ENCODE peak calls at places on chromosome 17, in eight cellular contexts. G is heart right ventricle; O is upper lobe of left lung; B is CD4-positive, alpha-beta T cell; M is ascending aorta; Q is adrenal gland; H is gastrocnemius medialis; C is CD4-positive, CD25-positive, alpha-beta regulatory T cell. U is an unnamed sample.

GRCh38 chr17:4483012-4483840 is 15.5 kb upstream of the SPNS2 start:
- DNase-seq in M (no peak), Q (no peak), G (peak), B (no peak), O (no peak), C (no peak), H (no peak), U (no peak)

GRCh38 chr17:40283662-40284061 is 4.0 kb upstream of the CDC6 start:
- DNase-seq in G (no peak), Q (no peak), C (no peak), O (no peak), M (no peak), H (no peak), B (no peak), U (no peak)

GRCh38 chr17:28484296-28484695 is 10.9 kb downstream of the SLC13A2 start:
- DNase-seq in C (no peak), B (no peak), H (no peak), O (no peak), Q (no peak), M (no peak), G (no peak), U (no peak)

GRCh38 chr17:35849469-35850348 is 19.0 kb downstream of the HEATR9 start:
- DNase-seq in H (no peak), M (no peak), C (peak), G (no peak), Q (peak), B (peak), O (no peak), U (no peak)

GRCh38 chr17:38322156-38322779 is 21.5 kb downstream of the GPR179 start:
- DNase-seq in B (peak), O (no peak), C (peak), Q (peak), M (no peak), H (no peak), G (peak), U (no peak)

GRCh38 chr17:7651097-7651958 is 602 bp downstream of the ATP1B2 start:
- DNase-seq in B (no peak), Q (no peak), C (no peak), M (no peak), G (peak), O (peak), H (no peak), U (no peak)

GRCh38 chr17:76820523-76820922 is 47.7 kb upstream of the MGAT5B start:
- DNase-seq in G (no peak), M (no peak), O (no peak), B (no peak), Q (no peak), H (no peak), C (no peak), U (no peak)

GRCh38 chr17:61488878-61489718 is 36.9 kb downstream of the TBX4 start:
- DNase-seq in O (no peak), Q (no peak), H (no peak), B (no peak), M (no peak), G (no peak), C (no peak), U (no peak)

GRCh38 chr17:76003915-76004314 is 3.3 kb downstream of the CDK3 start:
- DNase-seq in O (no peak), C (no peak), G (no peak), H (peak), Q (no peak), M (no peak), B (no peak), U (no peak)

GRCh38 chr17:58336456-58337094 is 8.0 kb upstream of the TSPOAP1 start:
- DNase-seq in M (no peak), C (no peak), B (no peak), Q (peak), G (no peak), O (no peak), H (no peak), U (peak)

GRCh38 chr17:27848941-27849340 is 44.2 kb downstream of the LYRM9 start:
- DNase-seq in G (no peak), M (no peak), Q (no peak), H (no peak), B (no peak), C (no peak), O (no peak), U (no peak)

DNA sequence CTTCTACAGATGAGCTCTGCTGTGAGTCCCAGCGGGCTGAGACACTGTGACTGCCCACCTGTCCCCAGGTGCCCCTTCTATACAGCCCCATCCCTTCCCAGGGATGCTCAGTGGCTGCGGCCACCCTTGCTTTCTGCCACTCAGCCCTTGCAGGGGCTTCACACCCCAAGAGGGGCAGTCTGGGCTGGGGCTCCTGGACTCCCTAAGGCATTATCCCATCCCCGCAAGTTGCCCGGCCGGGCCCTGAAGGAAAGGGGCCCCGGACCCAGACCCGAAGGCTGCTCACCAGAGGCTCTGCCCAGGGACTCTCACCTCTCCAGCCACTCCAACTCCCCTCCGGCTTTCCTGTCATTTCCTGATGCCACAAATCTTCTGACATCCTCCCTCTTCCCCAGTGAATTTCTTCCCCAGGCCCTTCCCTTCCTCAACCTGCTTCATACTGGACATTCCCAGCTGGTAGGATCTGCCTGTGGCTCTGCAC is 88.5 kb upstream of the TOB1 start:
- DNase-seq in B (no peak), C (no peak), O (no peak), Q (no peak), M (no peak), G (no peak), H (no peak), U (peak)
- H3K27ac ChIP-seq in B (no peak), C (no peak), O (no peak), Q (peak), M (peak), G (peak), H (peak), U (peak)

DNA sequence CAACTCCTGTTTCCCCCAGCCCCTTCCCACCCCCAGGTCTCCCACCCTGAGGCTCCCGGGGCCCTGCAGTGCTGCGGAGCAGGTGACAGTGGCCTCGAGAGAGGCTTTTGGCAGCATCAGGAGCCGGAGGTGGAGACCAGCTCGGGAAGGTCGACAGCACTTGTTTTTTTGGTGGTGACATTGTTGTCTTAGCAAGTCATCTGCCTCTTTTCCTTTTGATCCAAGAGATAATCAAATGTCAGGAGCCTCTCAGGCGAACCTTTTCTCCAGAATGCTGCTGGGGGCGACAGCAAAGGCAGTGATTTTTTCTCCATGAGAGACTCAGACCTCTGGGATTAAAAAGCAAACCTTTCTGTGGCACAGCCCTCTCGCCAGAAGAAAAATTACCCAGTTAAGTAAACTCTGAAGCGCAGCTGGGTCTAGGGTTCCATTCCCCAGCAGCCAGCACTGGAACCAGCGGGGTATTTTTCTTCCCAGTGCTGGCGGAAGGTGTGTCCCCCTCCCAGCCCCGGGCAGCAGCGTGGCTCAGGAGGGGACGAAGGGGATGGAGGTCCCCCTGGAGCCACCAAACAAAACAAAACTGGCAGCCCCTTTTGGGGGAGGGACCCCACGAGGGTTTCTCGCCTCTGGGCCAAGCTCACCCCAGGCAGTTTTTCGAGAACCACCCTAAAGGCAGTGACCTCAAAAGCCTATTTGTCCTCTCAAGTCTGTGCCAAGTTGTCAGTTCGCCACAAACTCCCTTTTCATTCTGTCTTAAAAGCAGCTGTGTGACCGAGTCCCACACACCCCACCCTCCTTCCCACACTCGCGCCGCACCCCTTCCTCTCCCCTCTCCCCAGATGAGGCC is 37.1 kb downstream of the GRIN2C start:
- DNase-seq in C (no peak), H (no peak), B (no peak), Q (no peak), O (no peak), M (no peak), G (peak), U (no peak)
- H3K27ac ChIP-seq in C (no peak), H (no peak), B (no peak), Q (no peak), O (no peak), M (no peak), G (peak), U (peak)

GRCh38 chr17:47853616-47854015 is 2.7 kb upstream of the SP6 start:
- DNase-seq in G (no peak), H (no peak), Q (no peak), B (no peak), O (no peak), M (no peak), C (no peak), U (no peak)

GRCh38 chr17:47852113-47852949 is 1.4 kb upstream of the SP6 start:
- DNase-seq in C (no peak), Q (no peak), M (no peak), H (no peak), B (no peak), O (no peak), G (no peak), U (no peak)

GRCh38 chr17:47850373-47850691 is 631 bp downstream of the SP6 start:
- DNase-seq in H (no peak), O (no peak), Q (no peak), B (no peak), G (no peak), C (no peak), M (no peak), U (no peak)

GRCh38 chr17:47851764-47852112 is 775 bp upstream of the SP6 start:
- DNase-seq in Q (no peak), H (no peak), C (no peak), G (no peak), M (no peak), O (no peak), B (no peak), U (no peak)

GRCh38 chr17:47850692-47851573 is at the start of gene SP6:
- DNase-seq in C (peak), Q (peak), H (no peak), B (peak), O (peak), G (peak), M (no peak), U (no peak)
- H3K27ac ChIP-seq in C (no peak), Q (no peak), H (no peak), B (no peak), O (peak), G (no peak), M (no peak), U (peak)

DNA sequence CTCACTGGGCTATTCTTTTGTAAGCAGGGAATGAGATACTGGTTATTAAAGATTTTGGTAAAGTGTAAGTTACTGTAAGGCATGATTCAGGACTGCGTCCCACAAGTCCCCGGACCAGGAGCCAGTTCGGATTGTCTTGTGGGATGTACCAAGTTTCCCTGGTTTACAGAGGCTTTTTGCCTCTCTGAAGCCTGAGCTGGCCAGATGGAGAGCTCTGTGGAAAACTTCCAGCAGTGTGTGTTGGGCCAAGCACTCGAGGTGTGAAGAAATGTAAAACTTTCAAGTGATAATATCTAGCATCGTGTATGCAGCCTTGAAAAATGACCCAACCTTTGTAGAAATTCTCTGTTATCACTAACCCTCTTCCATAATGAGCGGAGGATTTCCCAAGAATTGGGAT is 2.4 kb downstream of the EPN2 start:
- DNase-seq in O (no peak), C (no peak), G (peak), M (no peak), Q (no peak), B (no peak), H (no peak), U (no peak)
- H3K27ac ChIP-seq in O (peak), C (no peak), G (peak), M (no peak), Q (no peak), B (no peak), H (peak), U (peak)

GRCh38 chr17:29682054-29682453 is 59.3 kb upstream of the CORO6 start:
- DNase-seq in G (no peak), H (no peak), M (no peak), C (no peak), Q (no peak), B (no peak), O (no peak), U (no peak)
- H3K27ac ChIP-seq in G (peak), H (peak), M (no peak), C (no peak), Q (no peak), B (no peak), O (peak), U (no peak)

GRCh38 chr17:10757067-10757466 is 27.2 kb upstream of the TMEM220 start:
- DNase-seq in M (no peak), O (peak), C (no peak), Q (no peak), H (peak), G (no peak), B (no peak), U (no peak)

GRCh38 chr17:10756604-10757003 is 26.8 kb upstream of the TMEM220 start:
- DNase-seq in B (no peak), M (no peak), Q (no peak), O (no peak), H (peak), C (no peak), G (no peak), U (no peak)

GRCh38 chr17:10754861-10755591 is 25.2 kb upstream of the TMEM220 start:
- DNase-seq in H (no peak), Q (no peak), G (no peak), M (no peak), B (no peak), C (no peak), O (no peak), U (no peak)

GRCh38 chr17:10755592-10756127 is 25.8 kb upstream of the TMEM220 start:
- DNase-seq in O (peak), H (no peak), Q (no peak), B (no peak), G (no peak), M (no peak), C (no peak), U (no peak)

DNA sequence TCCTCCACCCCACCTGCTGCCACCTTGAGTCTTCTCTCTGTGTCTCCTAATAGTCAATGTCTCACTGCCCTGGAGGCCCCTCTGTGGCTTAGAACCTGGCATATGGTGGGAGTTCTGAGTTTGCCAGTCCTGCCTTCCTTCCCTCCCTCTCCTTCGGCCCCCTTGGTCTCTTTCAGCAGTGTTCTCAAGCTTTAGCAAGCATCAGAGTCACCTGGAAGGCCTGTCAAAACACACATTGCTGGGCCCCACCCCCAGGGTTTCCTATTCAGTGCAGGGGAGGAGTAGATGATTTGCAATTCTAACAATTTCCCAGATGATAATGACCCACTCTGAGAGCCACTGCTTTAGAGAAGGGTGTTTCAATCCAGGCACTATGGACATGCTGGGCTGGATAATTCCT is 26.3 kb upstream of the TMEM220 start:
- DNase-seq in C (no peak), H (no peak), Q (no peak), B (no peak), G (no peak), O (no peak), M (no peak), U (no peak)
- H3K27ac ChIP-seq in C (no peak), H (no peak), Q (no peak), B (no peak), G (no peak), O (no peak), M (no peak), U (no peak)

GRCh38 chr17:77914440-77915254 is 43.9 kb upstream of the TNRC6C start:
- DNase-seq in Q (no peak), O (no peak), G (no peak), B (no peak), M (no peak), C (no peak), H (no peak), U (no peak)
- H3K27ac ChIP-seq in Q (no peak), O (no peak), G (no peak), B (no peak), M (no peak), C (no peak), H (no peak), U (no peak)

DNA sequence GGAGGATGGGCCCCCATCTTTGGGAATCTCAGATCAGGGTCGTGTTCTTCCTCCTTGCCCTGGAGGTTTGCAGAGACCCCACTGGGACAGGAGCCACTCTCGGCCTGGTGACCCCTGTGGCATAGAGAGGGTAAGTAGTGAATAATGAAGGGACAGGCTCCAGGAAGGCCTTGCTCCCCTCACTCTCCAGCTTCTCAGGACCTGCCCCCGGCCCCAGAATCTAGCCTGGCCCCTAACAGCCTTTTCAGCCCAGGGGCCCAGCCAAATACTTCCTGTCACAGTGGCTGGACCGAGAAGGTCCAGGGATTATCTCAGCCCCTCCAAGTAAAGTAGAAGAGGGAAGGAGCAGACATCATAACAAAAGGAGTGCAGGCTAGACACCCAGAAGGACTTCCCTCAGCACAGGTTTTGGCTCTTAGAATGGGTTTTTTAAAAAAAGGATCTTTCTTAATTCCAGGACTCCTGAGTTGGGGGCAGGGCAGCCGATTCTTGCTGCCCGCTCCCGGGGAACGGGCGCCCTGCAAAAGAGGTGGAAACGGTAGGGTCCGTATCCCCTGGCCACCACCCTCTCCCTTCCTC is 637 bp upstream of the NXPH3 start:
- DNase-seq in O (no peak), G (no peak), Q (no peak), M (no peak), C (no peak), B (no peak), H (no peak), U (no peak)
- H3K27ac ChIP-seq in O (no peak), G (peak), Q (no peak), M (peak), C (no peak), B (no peak), H (no peak), U (no peak)

U was measured in suprapubic skin.